ENCODE peak calls at places on chromosomes 3 and 15, in five cellular contexts. T, D, B, I and W are unnamed samples.

GRCh38 chr3:101077361-101078011 is 84.3 kb upstream of the ABI3BP start:
- DNase-seq in D (peak), B (no peak), T (no peak), I (no peak), W (peak)

GRCh38 chr3:77342688-77343087 is 302.8 kb downstream of the ROBO2 start:
- DNase-seq in D (no peak), B (no peak), T (no peak), I (no peak), W (no peak)

GRCh38 chr15:83300826-83301225 is 16.4 kb upstream of the BNC1 start:
- DNase-seq in D (peak), T (peak), I (no peak), B (no peak), W (no peak)

GRCh38 chr15:54644796-54645195 is 551.9 kb downstream of the RSL24D1 start:
- DNase-seq in I (no peak), B (no peak), D (no peak), T (no peak), W (no peak)

GRCh38 chr3:76859596-76859995 is 180.3 kb upstream of the ROBO2 start:
- DNase-seq in D (no peak), T (no peak), B (no peak), I (peak), W (no peak)

GRCh38 chr3:189304465-189305341 is 132.9 kb downstream of the TPRG1 start:
- DNase-seq in I (no peak), D (peak), B (no peak), T (no peak), W (no peak)

GRCh38 chr3:182925330-182925943 is 54.9 kb downstream of the DCUN1D1 start:
- DNase-seq in I (peak), T (no peak), B (no peak), D (peak), W (peak)

GRCh38 chr3:52094591-52095485 is 38.5 kb upstream of the DUSP7 start:
- DNase-seq in D (no peak), I (no peak), T (no peak), B (no peak), W (no peak)

GRCh38 chr3:143327388-143327787 is 207.8 kb downstream of the CHST2 start:
- DNase-seq in I (no peak), B (no peak), D (no peak), T (no peak), W (no peak)

GRCh38 chr15:65945616-65946015 is 76.3 kb downstream of the RAB11A start:
- DNase-seq in T (no peak), B (no peak), I (no peak), D (no peak), W (no peak)

GRCh38 chr3:58249358-58250092 is 11.9 kb downstream of the ABHD6 start:
- DNase-seq in B (no peak), T (no peak), I (no peak), D (peak), W (no peak)

GRCh38 chr3:122356402-122356801 is 26.6 kb downstream of the MIX23 start:
- DNase-seq in T (no peak), B (no peak), I (peak), D (peak), W (no peak)

DNA sequence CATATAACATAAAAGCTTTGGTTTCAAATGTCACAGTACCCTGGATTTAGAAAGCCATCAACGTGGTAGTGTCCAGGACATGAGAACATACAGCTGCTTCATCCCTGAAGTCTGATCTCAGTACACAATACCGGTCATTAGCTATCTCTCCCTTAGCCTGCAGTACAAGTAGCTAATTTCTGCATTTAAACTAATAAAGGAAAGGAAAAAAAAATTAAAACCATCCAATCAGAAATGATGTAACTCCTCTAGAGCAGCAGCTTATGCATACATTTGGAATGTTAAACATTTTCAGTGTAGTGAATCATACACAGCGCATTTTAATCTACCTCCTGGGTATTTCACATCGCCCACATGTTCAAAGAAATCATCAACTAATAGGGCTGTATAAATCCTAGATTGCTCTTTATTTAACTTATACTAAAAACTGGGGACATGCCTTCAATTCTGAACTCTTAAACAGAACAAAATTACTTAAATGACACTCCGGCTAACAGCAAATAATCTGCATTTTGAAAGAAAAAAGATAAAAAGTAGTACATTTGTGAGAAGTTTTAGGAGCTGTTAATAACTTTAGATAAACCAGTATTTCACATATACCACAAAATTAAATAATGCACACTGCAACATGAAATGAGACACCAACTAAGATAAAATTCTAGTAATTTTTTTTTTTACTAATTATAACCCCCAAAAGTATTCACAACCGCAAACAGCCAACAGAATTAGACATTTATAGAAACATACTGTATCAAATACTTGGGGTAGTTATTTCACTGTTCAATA is 3.7 kb downstream of the IGF2BP2 start:
- DNase-seq in B (no peak), T (no peak), I (peak), D (peak), W (peak)
- H3K4me3 ChIP-seq in B (peak), T (no peak), I (peak), D (peak), W (peak)

GRCh38 chr3:149638401-149639092 is 19.3 kb downstream of the WWTR1 start:
- DNase-seq in D (peak), T (no peak), B (no peak), I (peak), W (peak)
- H3K4me3 ChIP-seq in D (no peak), T (peak), B (no peak), I (peak), W (peak)

GRCh38 chr15:88690331-88690730 is 51.5 kb downstream of the ISG20 start:
- DNase-seq in T (no peak), I (no peak), D (no peak), B (no peak), W (no peak)

GRCh38 chr15:88681610-88682221 is 42.9 kb downstream of the ISG20 start:
- DNase-seq in B (no peak), T (peak), D (no peak), I (no peak), W (no peak)

GRCh38 chr15:88684345-88684744 is 45.5 kb downstream of the ISG20 start:
- DNase-seq in I (no peak), B (no peak), T (peak), D (no peak), W (no peak)

GRCh38 chr15:88688394-88688933 is 49.6 kb downstream of the ISG20 start:
- DNase-seq in I (no peak), D (no peak), B (no peak), T (no peak), W (no peak)

GRCh38 chr15:88686166-88686565 is 47.4 kb downstream of the ISG20 start:
- DNase-seq in B (no peak), D (no peak), T (peak), I (no peak), W (no peak)
- H3K4me3 ChIP-seq in B (no peak), D (no peak), T (no peak), I (no peak), W (no peak)

GRCh38 chr3:152513301-152513960 is 244.7 kb downstream of the MBNL1 start:
- DNase-seq in I (no peak), B (no peak), T (no peak), D (no peak), W (no peak)

GRCh38 chr3:152516195-152516594 is 247.5 kb downstream of the MBNL1 start:
- DNase-seq in D (no peak), I (no peak), T (no peak), B (no peak), W (no peak)

GRCh38 chr3:152518346-152518745 is 249.6 kb downstream of the MBNL1 start:
- DNase-seq in I (no peak), T (no peak), D (no peak), B (no peak), W (no peak)

GRCh38 chr3:152519376-152519775 is 250.6 kb downstream of the MBNL1 start:
- DNase-seq in T (no peak), I (no peak), B (no peak), D (no peak), W (no peak)

GRCh38 chr3:152517517-152517916 is 248.8 kb downstream of the MBNL1 start:
- DNase-seq in D (no peak), B (no peak), I (no peak), T (no peak), W (no peak)
- H3K4me3 ChIP-seq in D (no peak), B (no peak), I (no peak), T (no peak), W (no peak)

GRCh38 chr3:112117415-112117814 is 15.6 kb downstream of the GCSAM start:
- DNase-seq in I (no peak), B (no peak), D (no peak), T (no peak), W (no peak)

GRCh38 chr3:112117826-112118571 is 15.0 kb downstream of the GCSAM start:
- DNase-seq in B (no peak), I (no peak), T (peak), D (no peak), W (no peak)

GRCh38 chr3:112115161-112115739 is 17.8 kb downstream of the GCSAM start:
- DNase-seq in I (no peak), B (no peak), D (no peak), T (no peak), W (no peak)

GRCh38 chr3:112115806-112116383 is 17.2 kb downstream of the GCSAM start:
- DNase-seq in T (peak), D (no peak), I (no peak), B (no peak), W (no peak)

DNA sequence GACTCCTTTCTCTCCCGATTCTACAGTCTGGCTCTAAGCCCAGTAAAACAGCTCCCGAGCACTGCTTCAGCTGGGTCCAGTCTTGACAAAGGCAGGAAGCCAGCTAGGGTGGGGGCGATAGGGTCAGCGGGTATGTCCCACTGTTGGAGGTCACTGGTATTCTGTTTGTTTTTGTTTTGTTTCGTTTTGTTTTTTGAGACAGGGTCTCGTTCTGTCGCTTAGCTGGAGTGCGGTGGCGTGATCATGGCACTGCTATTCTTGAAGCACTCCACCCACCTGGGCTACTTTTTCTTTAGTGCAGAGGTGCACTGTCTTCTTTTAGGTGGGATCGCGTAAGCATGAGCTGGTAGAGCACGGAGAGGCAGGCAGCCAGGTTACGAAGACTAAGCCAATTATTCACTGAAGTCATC is 16.3 kb downstream of the GCSAM start:
- DNase-seq in I (no peak), D (no peak), T (peak), B (no peak), W (no peak)
- H3K4me3 ChIP-seq in I (no peak), D (no peak), T (peak), B (no peak), W (no peak)

GRCh38 chr3:19543212-19543841 is 390.7 kb downstream of the EFHB start:
- DNase-seq in I (no peak), T (no peak), D (peak), B (no peak), W (no peak)

GRCh38 chr3:19539488-19540395 is 391.4 kb downstream of the KCNH8 start:
- DNase-seq in T (no peak), D (no peak), B (no peak), I (no peak), W (no peak)

GRCh38 chr3:19541284-19541683 is 392.7 kb downstream of the EFHB start:
- DNase-seq in B (no peak), I (no peak), T (no peak), D (no peak), W (no peak)

GRCh38 chr3:19540464-19540863 is 392.2 kb downstream of the KCNH8 start:
- DNase-seq in T (no peak), B (no peak), I (no peak), D (no peak), W (no peak)
- H3K4me3 ChIP-seq in T (no peak), B (no peak), I (no peak), D (no peak), W (no peak)

DNA sequence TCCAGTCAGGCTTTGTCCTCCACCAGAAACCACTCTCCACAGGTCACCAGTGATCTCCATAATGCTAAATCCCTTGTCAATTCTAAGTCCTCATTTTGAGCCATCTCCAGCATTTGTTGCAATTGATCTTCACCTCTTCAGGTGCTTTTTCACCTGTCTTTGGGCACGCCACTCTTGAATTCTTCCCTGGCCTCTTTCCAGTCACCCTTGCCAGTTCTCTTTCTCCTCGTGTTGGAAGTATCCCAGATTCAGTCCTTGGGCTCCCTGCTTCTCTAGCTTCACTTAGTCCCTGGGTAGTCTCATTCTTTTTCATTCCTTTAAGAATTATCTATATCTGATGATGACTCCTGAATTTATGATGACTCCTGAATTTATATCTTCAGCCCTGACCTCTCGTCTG is 37.5 kb downstream of the MAPK6 start:
- DNase-seq in B (no peak), I (no peak), T (no peak), D (no peak), W (no peak)
- H3K4me3 ChIP-seq in B (no peak), I (no peak), T (no peak), D (no peak), W (no peak)